ENCODE peak calls at places on chromosome 15, in six cellular contexts. V is transverse colon, A is A549, Z is uterus, U is endodermal cell, R is endothelial cell of umbilical vein. L is an unnamed sample. For H3K4me1, the result is how much of the 10 kb centered on the place peaks cover.

GRCh38 chr15:39939487-39940452 is 5.9 kb downstream of the EIF2AK4 start:
- DNase-seq in V (no peak), A (no peak), Z (no peak), U (no peak), R (no peak), L (peak)

GRCh38 chr15:74040115-74040850 is 42.1 kb downstream of the GOLGA6A start:
- DNase-seq in V (peak), A (peak), Z (peak), U (peak), R (peak), L (no peak)

GRCh38 chr15:81160312-81161214 is 26.5 kb downstream of the CFAP161 start:
- DNase-seq in V (peak), A (no peak), Z (peak), U (no peak), R (peak), L (no peak)

GRCh38 chr15:68404056-68404798 is 27.7 kb downstream of the ITGA11 start:
- DNase-seq in V (no peak), A (no peak), Z (peak), U (no peak), R (no peak), L (no peak)

GRCh38 chr15:25508369-25509002 is 69.7 kb upstream of the UBE3A start:
- DNase-seq in V (no peak), A (peak), Z (no peak), U (no peak), R (no peak), L (no peak)

GRCh38 chr15:48040166-48040817 is 80.5 kb upstream of the SLC24A5 start:
- DNase-seq in V (peak), A (no peak), Z (no peak), U (no peak), R (no peak), L (peak)

GRCh38 chr15:95680693-95681092 is 649.8 kb upstream of the NR2F2 start:
- DNase-seq in V (no peak), A (no peak), Z (no peak), U (no peak), R (no peak), L (no peak)

GRCh38 chr15:70093070-70093469 is 4.6 kb downstream of the TLE3 start:
- DNase-seq in V (no peak), A (no peak), Z (no peak), U (no peak), R (no peak), L (no peak)

GRCh38 chr15:90184786-90185704 is 16.1 kb upstream of the SEMA4B start:
- DNase-seq in V (peak), A (peak), Z (peak), U (peak), R (no peak), L (peak)

GRCh38 chr15:38243278-38243677 is 9.4 kb upstream of the SPRED1 start:
- DNase-seq in V (peak), A (no peak), Z (no peak), U (no peak), R (no peak), L (no peak)

GRCh38 chr15:90145259-90145658 is 43.0 kb upstream of the IDH2 start:
- DNase-seq in V (no peak), A (no peak), Z (no peak), U (no peak), R (no peak), L (no peak)

GRCh38 chr15:96564546-96564945 is 234.0 kb downstream of the NR2F2 start:
- DNase-seq in V (no peak), A (no peak), Z (no peak), U (no peak), R (no peak), L (no peak)

GRCh38 chr15:70385711-70386110 is 288.0 kb upstream of the TLE3 start:
- DNase-seq in V (no peak), A (no peak), Z (no peak), U (no peak), R (no peak), L (no peak)

GRCh38 chr15:56718560-56718959 is 14.7 kb downstream of the ZNF280D start:
- DNase-seq in V (no peak), A (no peak), Z (no peak), U (no peak), R (no peak), L (no peak)

GRCh38 chr15:63156086-63156707 is 1.1 kb downstream of the RPS27L start:
- DNase-seq in V (no peak), A (no peak), Z (no peak), U (no peak), R (peak), L (peak)

GRCh38 chr15:29671308-29671981 is 150.8 kb downstream of the TJP1 start:
- DNase-seq in V (no peak), A (no peak), Z (no peak), U (peak), R (no peak), L (no peak)

GRCh38 chr15:32802296-32802936 is 84.6 kb downstream of the GREM1 start:
- DNase-seq in V (no peak), A (no peak), Z (no peak), U (no peak), R (no peak), L (no peak)

GRCh38 chr15:57541805-57542504 is 49.7 kb upstream of the MYZAP start:
- DNase-seq in V (peak), A (peak), Z (peak), U (peak), R (peak), L (no peak)

GRCh38 chr15:74616020-74616939 is 644 bp downstream of the CLK3 start:
- DNase-seq in V (peak), A (no peak), Z (peak), U (no peak), R (peak), L (peak)

DNA sequence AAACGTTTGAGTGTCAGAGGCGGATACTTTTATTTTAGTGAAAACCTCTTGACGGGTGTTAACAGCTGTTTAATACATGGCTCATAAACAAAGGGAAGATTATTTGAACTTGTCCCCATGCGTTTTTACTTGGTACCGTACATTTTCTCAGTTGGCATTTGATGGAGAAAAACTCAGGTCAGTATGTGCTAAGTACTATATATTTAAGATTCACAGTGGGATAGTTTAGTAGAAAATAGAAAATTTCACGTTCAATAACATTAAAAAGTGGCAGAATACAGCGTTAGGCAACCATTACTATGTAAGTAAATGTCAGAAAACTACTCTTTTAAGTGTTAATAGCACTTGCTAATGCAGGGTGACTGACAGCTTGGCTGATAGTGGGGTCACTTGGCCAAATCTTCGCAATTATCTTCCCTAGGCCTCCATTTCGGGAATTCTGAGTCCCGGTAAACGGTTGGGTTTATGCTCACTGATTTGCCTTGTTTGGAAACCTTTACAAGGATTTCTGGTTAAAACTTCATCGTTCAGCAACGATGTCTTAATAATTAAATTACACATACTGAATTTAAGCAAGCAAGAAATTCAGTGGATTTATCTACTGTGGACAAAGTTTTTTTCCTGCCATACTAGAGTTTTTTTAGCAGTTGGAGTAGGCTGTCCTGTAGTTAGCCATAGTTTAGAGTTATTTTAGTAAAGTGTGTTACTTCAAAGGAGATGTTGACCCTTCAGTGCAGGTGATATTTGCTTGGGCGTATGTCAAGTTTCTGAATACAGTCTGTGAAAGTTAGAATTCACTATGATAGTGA is 4.9 kb downstream of the CHD2 start:
- DNase-seq in V (no peak), A (peak), Z (no peak), U (no peak), R (no peak), L (peak)
- H3K4me1 ChIP-seq in V (under half), A (under half), Z (under half), U (under half), R (half or more), L (under half)

DNA sequence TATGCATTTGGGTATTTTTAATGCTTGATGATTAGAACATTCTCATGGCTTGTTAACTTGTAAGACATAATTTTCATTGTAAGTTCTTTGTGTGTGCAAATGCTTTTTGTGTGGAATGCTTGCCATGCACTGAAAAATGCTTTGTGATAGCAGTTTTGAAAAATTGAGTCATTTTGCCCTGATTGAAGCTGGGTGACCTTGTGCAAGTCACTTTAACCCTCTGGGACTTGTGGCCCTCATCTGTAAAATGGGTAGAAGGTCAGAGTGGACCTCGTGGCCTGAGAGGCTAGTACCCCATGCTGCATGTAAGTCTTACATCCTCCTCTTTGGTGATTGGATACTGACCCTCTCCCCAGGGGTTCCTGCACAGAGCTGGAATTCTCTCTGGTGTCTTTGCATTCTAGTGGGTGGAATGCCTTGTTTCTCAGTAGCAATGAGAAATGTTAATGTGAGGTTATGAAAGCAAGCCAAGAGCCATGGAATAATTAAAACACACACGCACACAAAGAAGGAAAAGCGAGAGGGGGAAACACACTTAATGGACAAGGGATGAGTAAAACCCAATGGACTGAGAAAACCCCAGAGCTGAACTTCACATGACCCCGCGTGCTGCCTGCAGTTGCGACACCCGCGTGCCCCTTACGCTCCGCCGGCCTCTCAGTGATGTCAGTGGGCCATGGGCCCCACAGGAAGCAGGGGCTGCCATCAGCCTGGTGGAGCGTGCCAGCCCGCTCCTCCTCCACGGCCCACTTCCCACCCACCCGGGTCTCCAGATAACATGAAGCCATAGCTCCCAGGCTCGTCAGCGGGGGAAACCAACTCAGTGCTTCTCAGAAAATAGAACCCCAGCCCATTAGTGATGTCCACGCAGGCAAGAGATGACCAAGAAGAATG is 44.0 kb downstream of the SMAD3 start:
- DNase-seq in V (peak), A (peak), Z (peak), U (no peak), R (peak), L (no peak)
- H3K4me1 ChIP-seq in V (under half), A (half or more), Z (under half), U (under half), R (half or more), L (under half)

GRCh38 chr15:43776101-43776717 is 557 bp downstream of the ELL3 start:
- DNase-seq in V (peak), A (no peak), Z (peak), U (peak), R (no peak), L (no peak)

GRCh38 chr15:43776718-43777292 is at the start of gene ELL3:
- DNase-seq in V (peak), A (peak), Z (peak), U (peak), R (no peak), L (peak)

GRCh38 chr15:43775411-43775965 is 1.3 kb downstream of the ELL3 start:
- DNase-seq in V (peak), A (peak), Z (peak), U (peak), R (peak), L (no peak)

GRCh38 chr15:43779016-43779415 is 2.2 kb upstream of the ELL3 start:
- DNase-seq in V (no peak), A (no peak), Z (no peak), U (no peak), R (no peak), L (no peak)

DNA sequence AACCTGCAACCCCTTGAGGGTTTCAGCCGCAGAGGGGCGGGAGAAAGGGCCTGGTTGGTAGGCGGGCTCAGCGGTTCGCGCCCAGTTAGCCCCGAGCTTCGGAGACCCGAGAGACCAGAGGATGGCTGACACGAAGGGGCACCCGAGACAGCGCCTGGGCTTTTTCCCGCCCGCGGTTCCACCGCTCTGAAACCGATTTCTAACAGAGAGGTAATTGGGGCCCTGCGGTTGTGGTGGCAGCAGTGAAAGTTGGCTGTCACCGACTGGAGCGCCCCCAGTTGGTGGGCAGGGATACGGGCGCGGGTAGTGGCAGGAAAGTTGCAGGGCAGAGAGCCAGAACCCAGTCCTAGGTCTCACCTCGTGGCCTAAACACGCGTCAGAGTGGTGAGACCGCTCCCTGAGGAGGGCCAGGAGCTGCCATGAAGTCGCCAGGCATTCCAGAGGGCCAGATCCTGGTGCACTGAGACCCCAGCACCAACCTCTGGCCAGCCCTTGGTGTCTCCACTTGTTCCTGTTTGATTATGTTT is 590 bp upstream of the ELL3 start:
- DNase-seq in V (peak), A (peak), Z (peak), U (peak), R (peak), L (peak)
- H3K4me1 ChIP-seq in V (under half), A (under half), Z (under half), U (under half), R (under half), L (under half)

DNA sequence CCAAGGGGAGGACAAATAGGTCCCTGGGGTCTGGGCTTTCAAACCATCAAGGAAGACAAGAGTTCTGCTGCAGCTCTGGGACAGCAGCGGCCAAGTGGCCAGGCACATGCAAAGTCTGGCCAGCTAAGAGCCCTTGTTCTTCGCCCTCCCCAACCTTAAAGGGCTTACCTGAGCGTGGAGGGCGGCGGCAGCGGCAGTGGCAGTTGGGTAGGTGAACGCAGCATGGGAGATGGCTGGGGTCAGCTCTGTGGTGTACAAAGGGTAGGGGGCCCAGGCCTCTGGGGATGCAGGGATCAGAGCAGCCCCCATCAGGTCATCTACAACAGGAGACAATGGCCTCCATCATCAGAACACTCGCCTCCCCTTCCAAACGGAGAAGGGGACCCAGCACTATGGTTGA is 27.1 kb downstream of the RBPMS2 start:
- DNase-seq in V (no peak), A (no peak), Z (no peak), U (no peak), R (no peak), L (no peak)
- H3K4me1 ChIP-seq in V (under half), A (under half), Z (under half), U (under half), R (under half), L (under half)

DNA sequence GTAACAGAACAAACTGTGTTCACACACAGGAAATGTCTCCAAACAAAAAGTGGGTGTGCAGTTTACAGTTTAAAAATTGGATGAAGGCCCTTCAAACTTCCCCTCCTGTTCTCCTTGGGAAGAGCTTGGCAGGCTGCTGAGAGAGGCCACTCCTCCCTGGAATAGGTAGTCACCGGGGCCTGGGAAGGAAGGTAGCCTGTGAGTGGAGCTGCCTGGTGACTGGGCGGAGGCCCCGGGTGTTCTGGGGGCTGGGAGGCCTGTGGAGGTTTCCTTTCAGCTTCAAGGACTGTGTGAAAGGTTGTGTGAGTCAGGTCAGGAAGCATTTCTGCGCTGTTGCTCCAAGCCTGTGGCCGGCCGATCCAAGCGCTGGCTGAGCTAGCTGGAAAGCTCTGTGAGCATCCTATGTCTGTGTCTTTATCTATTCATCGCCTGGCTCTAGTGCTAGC is 14.1 kb downstream of the SLCO3A1 start:
- DNase-seq in V (peak), A (peak), Z (peak), U (peak), R (no peak), L (no peak)
- H3K4me1 ChIP-seq in V (under half), A (under half), Z (under half), U (under half), R (under half), L (under half)

GRCh38 chr15:77064539-77065308 is 6.2 kb downstream of the TSPAN3 start:
- DNase-seq in V (no peak), A (peak), Z (no peak), U (no peak), R (peak), L (no peak)

GRCh38 chr15:77064118-77064517 is 6.8 kb downstream of the TSPAN3 start:
- DNase-seq in V (no peak), A (no peak), Z (no peak), U (no peak), R (no peak), L (no peak)

GRCh38 chr15:77059761-77060345 is 11.1 kb downstream of the TSPAN3 start:
- DNase-seq in V (no peak), A (no peak), Z (no peak), U (no peak), R (peak), L (peak)

GRCh38 chr15:77060560-77060959 is 10.3 kb downstream of the TSPAN3 start:
- DNase-seq in V (no peak), A (no peak), Z (no peak), U (no peak), R (peak), L (peak)

GRCh38 chr15:77063249-77063648 is 7.7 kb downstream of the TSPAN3 start:
- DNase-seq in V (no peak), A (no peak), Z (no peak), U (no peak), R (no peak), L (no peak)
- H3K4me1 ChIP-seq in V (under half), A (half or more), Z (under half), U (under half), R (under half), L (under half)

DNA sequence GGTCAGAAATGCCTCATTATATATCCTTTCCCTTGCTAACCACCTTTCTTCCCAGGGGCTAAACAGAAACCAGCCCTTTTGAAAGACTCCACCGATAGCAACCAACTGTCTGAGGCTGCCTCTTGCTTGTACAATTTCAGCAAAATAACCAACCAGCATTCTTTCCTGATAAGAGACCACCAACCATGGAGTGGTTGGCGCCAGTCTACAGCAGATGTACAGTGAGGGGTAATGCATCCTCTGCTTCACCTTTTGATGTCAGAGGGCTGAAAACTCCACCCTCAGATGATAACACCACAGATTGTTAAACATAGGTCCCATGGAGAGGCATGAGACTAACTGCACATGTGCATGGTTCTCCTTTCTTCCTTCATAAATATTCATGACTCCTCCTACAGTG is 48.5 kb downstream of the GABRB3 start:
- DNase-seq in V (no peak), A (no peak), Z (no peak), U (no peak), R (no peak), L (no peak)
- H3K4me1 ChIP-seq in V (under half), A (under half), Z (under half), U (under half), R (under half), L (under half)

GRCh38 chr15:60087561-60087960 is 83.5 kb downstream of the FOXB1 start:
- DNase-seq in V (no peak), A (no peak), Z (no peak), U (no peak), R (no peak), L (no peak)
- H3K4me1 ChIP-seq in V (under half), A (under half), Z (under half), U (under half), R (under half), L (under half)